ENCODE peak calls at places on chromosomes 6 and 20, in five cellular contexts. K, M, E, Y and D are unnamed samples. For H3K4me1, the result is how much of the 10 kb centered on the place peaks cover.

GRCh38 chr6:44858998-44859397 is 469.1 kb upstream of the RUNX2 start:
- DNase-seq in E (no peak), M (no peak), K (no peak), Y (no peak), D (no peak)

GRCh38 chr6:87661016-87661415 is 41.0 kb downstream of the AKIRIN2 start:
- DNase-seq in Y (no peak), E (no peak), K (no peak), M (no peak), D (no peak)

GRCh38 chr6:31462964-31463940 is 34.7 kb upstream of the MICB start:
- DNase-seq in K (peak), Y (peak), M (peak), E (peak), D (peak)

GRCh38 chr20:58084566-58084965 is 143.9 kb downstream of the ANKRD60 start:
- DNase-seq in K (no peak), E (no peak), M (no peak), Y (peak), D (peak)

GRCh38 chr6:70590387-70590786 is 23.7 kb downstream of the SDHAF4 start:
- DNase-seq in Y (no peak), E (no peak), M (no peak), K (no peak), D (no peak)

GRCh38 chr6:116087437-116088027 is 13.1 kb upstream of the NT5DC1 start:
- DNase-seq in E (no peak), K (peak), Y (no peak), M (no peak), D (no peak)

GRCh38 chr20:33664762-33665144 is 2.0 kb upstream of the ACTL10 start:
- DNase-seq in M (no peak), K (no peak), Y (no peak), E (no peak), D (no peak)

GRCh38 chr6:1726341-1726763 is 116.6 kb downstream of the FOXC1 start:
- DNase-seq in Y (no peak), M (no peak), E (no peak), K (no peak), D (no peak)

GRCh38 chr6:170083236-170084051 is 207.4 kb downstream of the DLL1 start:
- DNase-seq in M (no peak), K (no peak), E (peak), Y (no peak), D (peak)

GRCh38 chr6:147479857-147480256 is 28.6 kb upstream of the SAMD5 start:
- DNase-seq in Y (no peak), E (no peak), K (no peak), M (no peak), D (no peak)

GRCh38 chr6:138546733-138547185 is 47.5 kb upstream of the NHSL1 start:
- DNase-seq in Y (no peak), K (no peak), M (no peak), E (no peak), D (no peak)

GRCh38 chr20:60060006-60060557 is 101.9 kb downstream of the CDH26 start:
- DNase-seq in Y (no peak), M (no peak), E (no peak), K (no peak), D (no peak)

GRCh38 chr20:60057123-60057865 is 99.1 kb downstream of the CDH26 start:
- DNase-seq in E (peak), M (peak), K (peak), Y (peak), D (peak)

GRCh38 chr20:60058869-60059268 is 100.6 kb downstream of the CDH26 start:
- DNase-seq in K (no peak), E (no peak), Y (no peak), M (no peak), D (no peak)

GRCh38 chr20:60056345-60057122 is 98.3 kb downstream of the CDH26 start:
- DNase-seq in M (no peak), K (no peak), E (no peak), Y (no peak), D (peak)

GRCh38 chr20:60057866-60058807 is 99.9 kb downstream of the CDH26 start:
- DNase-seq in K (no peak), Y (peak), M (peak), E (peak), D (peak)
- H3K4me1 ChIP-seq in K (under half), Y (under half), M (under half), E (half or more), D (under half)

GRCh38 chr6:43491750-43492661 is 14.6 kb downstream of the TJAP1 start:
- DNase-seq in Y (no peak), M (peak), E (no peak), K (peak), D (peak)
- H3K4me1 ChIP-seq in Y (under half), M (under half), E (under half), K (under half), D (under half)

DNA sequence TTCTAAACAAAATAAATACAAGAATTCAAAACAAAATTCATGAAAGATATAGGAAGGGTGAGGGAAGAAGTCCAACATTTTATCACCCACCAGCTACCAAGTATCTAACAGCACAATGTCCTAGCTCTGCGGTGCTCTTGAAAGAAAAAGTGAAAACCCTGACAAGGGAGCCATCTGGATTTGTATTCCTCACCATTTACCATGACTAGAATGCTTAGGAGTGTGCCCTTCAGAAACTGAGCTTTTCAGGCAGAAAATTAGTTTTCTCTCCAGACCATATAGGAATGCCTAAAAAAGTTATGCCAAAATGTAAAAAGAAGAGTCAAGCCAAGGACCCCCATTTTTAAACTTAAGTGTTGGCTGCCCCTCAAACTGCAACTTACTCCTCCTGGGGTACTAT is 4.5 kb downstream of the SNX5 start:
- DNase-seq in E (no peak), K (no peak), M (no peak), Y (no peak), D (no peak)
- H3K4me1 ChIP-seq in E (half or more), K (half or more), M (half or more), Y (under half), D (under half)

DNA sequence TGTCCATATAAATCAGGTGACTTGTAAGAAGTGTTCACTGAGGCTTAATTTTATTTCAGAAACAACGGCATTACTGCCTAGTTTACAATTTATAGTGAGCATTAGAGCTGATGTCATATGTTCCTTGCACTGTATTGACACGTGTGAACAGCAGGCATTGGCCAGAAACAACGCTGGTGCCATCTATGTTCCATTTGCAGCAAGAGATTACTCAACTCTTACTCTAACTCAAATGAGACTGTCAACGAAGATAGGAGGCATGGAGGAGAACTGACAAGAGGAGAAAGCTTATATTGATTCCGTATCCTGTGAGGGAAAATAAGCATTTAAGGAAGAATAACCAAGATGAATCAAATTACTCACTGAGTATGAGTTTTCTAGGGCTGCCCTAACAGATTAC is 48.4 kb downstream of the MTFR2 start:
- DNase-seq in E (no peak), K (no peak), Y (no peak), M (no peak), D (no peak)
- H3K4me1 ChIP-seq in E (under half), K (under half), Y (under half), M (under half), D (under half)

GRCh38 chr20:51545515-51545914 is 3.0 kb upstream of the NFATC2 start:
- DNase-seq in Y (no peak), K (no peak), E (no peak), M (no peak), D (no peak)

GRCh38 chr20:51540585-51540984 is 1.9 kb downstream of the NFATC2 start:
- DNase-seq in K (no peak), E (no peak), Y (no peak), M (no peak), D (no peak)

GRCh38 chr20:51541189-51542032 is 1.1 kb downstream of the NFATC2 start:
- DNase-seq in Y (no peak), E (peak), M (peak), K (no peak), D (peak)

GRCh38 chr20:51542894-51543788 is 622 bp upstream of the NFATC2 start:
- DNase-seq in Y (no peak), K (no peak), M (no peak), E (peak), D (no peak)

DNA sequence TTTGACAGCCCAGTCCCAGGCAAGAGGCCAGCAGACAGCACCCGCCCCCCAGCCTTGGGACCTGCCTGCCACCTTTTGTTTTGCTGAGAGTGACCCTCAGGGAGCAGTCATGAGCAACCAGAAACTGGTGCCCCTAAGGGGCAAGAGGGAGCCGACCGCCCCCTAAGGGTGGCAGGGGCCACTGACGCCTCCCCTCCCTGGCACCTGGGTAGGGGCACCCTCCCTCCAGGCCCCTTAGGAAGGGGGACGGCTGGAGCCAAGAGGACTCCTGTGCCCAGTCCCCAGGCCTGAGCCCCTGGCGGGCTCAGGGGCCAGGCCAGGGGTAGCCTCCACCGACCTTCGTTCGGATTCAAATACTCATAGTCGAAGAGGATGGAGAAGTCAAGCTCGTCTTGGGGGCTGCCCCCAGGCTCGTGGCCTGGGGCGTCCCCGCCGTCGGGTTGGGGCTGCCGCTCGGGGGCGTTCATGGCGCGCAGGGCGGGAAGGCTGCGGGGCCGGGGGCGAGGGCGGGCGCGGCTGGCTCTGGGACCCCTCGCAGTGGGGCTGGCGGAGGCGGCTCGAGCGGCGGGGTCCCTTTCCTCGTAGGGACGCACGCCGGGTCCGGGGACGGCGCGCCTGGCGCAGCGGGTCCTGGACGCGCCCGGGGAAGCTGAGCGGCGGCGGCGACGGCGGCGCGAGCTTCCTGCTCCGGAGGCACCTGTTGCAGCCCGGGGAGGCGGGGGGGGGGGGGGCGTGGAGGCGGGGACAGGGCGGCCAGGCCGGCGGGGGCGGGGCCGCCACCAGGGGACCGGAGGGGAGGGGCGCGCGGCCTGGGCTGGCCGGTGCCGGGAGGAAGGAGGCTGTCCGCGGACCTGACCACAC is at the start of gene NFATC2:
- DNase-seq in Y (peak), K (no peak), M (peak), E (peak), D (no peak)
- H3K4me1 ChIP-seq in Y (under half), K (under half), M (under half), E (under half), D (under half)

GRCh38 chr6:104855507-104855906 is 4.2 kb downstream of the HACE1 start:
- DNase-seq in K (peak), Y (no peak), M (no peak), E (no peak), D (no peak)
- H3K4me1 ChIP-seq in K (under half), Y (under half), M (under half), E (under half), D (under half)

DNA sequence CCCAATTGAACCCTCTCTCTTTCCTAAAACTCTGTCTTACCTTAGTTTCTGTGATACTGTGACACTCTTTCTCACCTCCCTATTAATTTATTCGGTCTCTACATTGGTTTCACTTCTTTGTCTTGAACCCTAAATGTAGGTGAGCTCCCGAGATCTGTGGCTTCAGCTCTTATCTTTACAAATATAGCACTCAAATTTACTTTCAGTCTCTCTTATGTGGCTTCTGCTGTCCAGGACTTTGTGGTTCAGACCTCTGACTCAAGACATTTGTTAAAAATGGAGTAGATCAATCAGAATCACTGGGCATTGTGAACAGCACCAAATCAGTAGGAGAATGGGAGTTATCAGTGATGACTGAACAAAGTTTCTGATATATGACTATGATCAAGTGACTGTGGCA is 27.4 kb downstream of the IL17F start:
- DNase-seq in Y (no peak), E (no peak), K (no peak), M (no peak), D (no peak)
- H3K4me1 ChIP-seq in Y (under half), E (under half), K (under half), M (under half), D (under half)

GRCh38 chr20:63843222-63843621 is 12.2 kb upstream of the ZBTB46 start:
- DNase-seq in E (no peak), M (no peak), K (no peak), Y (no peak), D (no peak)
- H3K4me1 ChIP-seq in E (under half), M (under half), K (under half), Y (under half), D (under half)

GRCh38 chr20:40993794-40994540 is 34.7 kb upstream of the TOP1 start:
- DNase-seq in E (no peak), Y (peak), M (no peak), K (no peak), D (no peak)
- H3K4me1 ChIP-seq in E (under half), Y (under half), M (under half), K (under half), D (under half)